ENCODE peak calls at places on chromosomes 5 and 9, in five cellular contexts. M is prostate gland, E is heart right ventricle, J is Peyer's patch, B is upper lobe of right lung. T is an unnamed sample.

GRCh38 chr5:177105546-177106476 is 19.1 kb downstream of the FGFR4 start:
- DNase-seq in J (no peak), M (no peak), E (no peak), B (no peak), T (no peak)

GRCh38 chr9:79685576-79685975 is 113.8 kb downstream of the TLE4 start:
- DNase-seq in E (no peak), B (no peak), M (no peak), J (no peak), T (no peak)

GRCh38 chr5:60010328-60010727 is 116.8 kb upstream of the PDE4D start:
- DNase-seq in B (no peak), M (no peak), J (no peak), E (no peak), T (no peak)

GRCh38 chr5:107263387-107264003 is 407.2 kb downstream of the EFNA5 start:
- DNase-seq in M (no peak), E (no peak), J (no peak), B (no peak), T (no peak)

GRCh38 chr5:58490397-58491072 is 700 bp upstream of the GAPT start:
- DNase-seq in M (no peak), E (no peak), J (peak), B (no peak), T (no peak)

GRCh38 chr5:123776761-123777160 is 264.8 kb downstream of the CSNK1G3 start:
- DNase-seq in J (no peak), M (no peak), E (no peak), B (no peak), T (no peak)

GRCh38 chr9:69719368-69719767 is 40.4 kb downstream of the PTAR1 start:
- DNase-seq in B (no peak), E (no peak), M (no peak), J (no peak), T (no peak)

GRCh38 chr5:89232139-89232603 is 349.2 kb upstream of the MEF2C start:
- DNase-seq in B (no peak), M (no peak), J (no peak), E (no peak), T (no peak)

GRCh38 chr5:122576266-122577016 is 198.4 kb upstream of the SNX2 start:
- DNase-seq in B (no peak), J (no peak), E (no peak), M (no peak), T (no peak)

GRCh38 chr9:120402741-120403542 is 177.0 kb downstream of the CDK5RAP2 start:
- DNase-seq in B (no peak), J (no peak), E (no peak), M (no peak), T (no peak)

GRCh38 chr5:36535390-36535789 is 71.0 kb upstream of the SLC1A3 start:
- DNase-seq in M (no peak), E (peak), B (no peak), J (no peak), T (no peak)

GRCh38 chr5:130286971-130287370 is 382.7 kb downstream of the CHSY3 start:
- DNase-seq in M (no peak), B (no peak), J (no peak), E (no peak), T (no peak)

GRCh38 chr5:132267166-132267739 is 9.8 kb downstream of the PDLIM4 start:
- DNase-seq in B (no peak), M (no peak), J (peak), E (no peak), T (no peak)

GRCh38 chr9:130884111-130884531 is 12.5 kb downstream of the QRFP start:
- DNase-seq in J (no peak), E (no peak), M (no peak), B (no peak), T (no peak)

GRCh38 chr5:140575309-140575708 is 10.7 kb downstream of the SLC35A4 start:
- DNase-seq in M (peak), E (peak), B (peak), J (peak), T (no peak)

GRCh38 chr9:6714176-6714575 is 43.6 kb upstream of the KDM4C start:
- DNase-seq in E (no peak), M (no peak), B (no peak), J (no peak), T (no peak)

GRCh38 chr5:73939535-73939934 is 313.5 kb downstream of the ARHGEF28 start:
- DNase-seq in B (no peak), E (no peak), J (no peak), M (no peak), T (no peak)

GRCh38 chr5:76819851-76820280 is 1.0 kb downstream of the F2RL1 start:
- DNase-seq in M (peak), B (peak), J (no peak), E (peak), T (no peak)

GRCh38 chr5:177453852-177454396 is 7.3 kb downstream of the PRR7 start:
- DNase-seq in E (peak), M (no peak), B (no peak), J (peak), T (no peak)

GRCh38 chr5:62964428-62964827 is 385.8 kb downstream of the LRRC70 start:
- DNase-seq in E (no peak), M (no peak), J (no peak), B (no peak), T (no peak)
- TF ChIP-seq CTCF in E (no peak), M (no peak), J (no peak), B (no peak), T (no peak)

GRCh38 chr5:138783976-138784375 is 30.8 kb downstream of the CTNNA1 start:
- DNase-seq in E (no peak), M (no peak), B (no peak), J (no peak), T (no peak)

GRCh38 chr5:138789771-138790242 is 36.6 kb downstream of the CTNNA1 start:
- DNase-seq in E (no peak), M (no peak), B (no peak), J (no peak), T (no peak)

GRCh38 chr5:138784590-138784989 is 31.4 kb downstream of the CTNNA1 start:
- DNase-seq in M (no peak), J (no peak), B (no peak), E (no peak), T (no peak)
- TF ChIP-seq CTCF in M (no peak), J (no peak), B (no peak), E (no peak), T (no peak)

GRCh38 chr9:108259917-108260675 is 595.7 kb downstream of the ACTL7B start:
- DNase-seq in J (no peak), B (no peak), E (no peak), M (peak), T (no peak)
- TF ChIP-seq CTCF in J (no peak), B (no peak), E (no peak), M (no peak), T (no peak)

DNA sequence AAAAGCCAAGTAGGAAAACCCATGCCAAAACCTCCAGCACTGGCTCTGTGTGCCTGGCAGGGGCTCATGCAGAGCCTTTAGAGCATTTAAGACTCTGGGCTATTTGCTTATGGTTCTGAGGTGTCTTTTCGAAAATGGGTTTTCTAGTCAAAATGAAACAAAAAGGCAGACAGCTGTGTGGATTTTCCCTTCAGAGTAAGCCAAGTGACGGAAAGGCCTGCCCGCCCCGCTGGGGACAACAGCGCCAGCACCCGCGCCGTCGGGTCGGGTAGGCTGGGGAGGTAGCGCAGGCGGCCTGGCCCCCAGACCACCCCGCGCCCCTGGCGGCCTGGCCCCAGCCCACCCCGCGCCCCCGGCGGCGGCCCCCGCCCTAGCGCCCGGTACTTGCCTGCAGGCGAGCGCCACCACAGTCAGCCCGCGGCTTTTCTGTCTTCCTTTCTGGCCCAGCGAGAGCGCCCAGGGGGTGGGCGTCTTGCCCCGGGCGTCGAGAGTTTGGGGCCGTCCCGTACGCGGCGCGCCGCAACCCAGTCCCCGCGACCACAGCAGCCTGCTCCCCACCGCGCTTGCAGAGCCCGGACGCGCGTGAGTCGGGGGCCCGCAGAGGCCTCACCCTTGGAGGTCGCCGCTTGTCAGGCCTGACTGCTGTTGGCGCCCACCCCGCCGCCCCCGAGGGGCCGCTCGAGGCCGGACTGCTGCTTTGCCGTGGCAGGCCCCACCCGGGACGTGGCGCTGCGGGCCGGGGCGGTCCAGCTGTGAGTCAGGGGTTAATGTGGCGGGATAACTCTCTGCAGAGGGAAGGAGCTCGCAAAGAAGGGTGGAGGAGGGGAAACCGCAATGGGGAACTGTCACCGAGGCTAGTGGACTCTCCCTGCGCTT is at the start of gene TICAM2:
- DNase-seq in B (peak), M (peak), E (peak), J (peak), T (peak)
- TF ChIP-seq CTCF in B (peak), M (peak), E (peak), J (peak), T (no peak)

DNA sequence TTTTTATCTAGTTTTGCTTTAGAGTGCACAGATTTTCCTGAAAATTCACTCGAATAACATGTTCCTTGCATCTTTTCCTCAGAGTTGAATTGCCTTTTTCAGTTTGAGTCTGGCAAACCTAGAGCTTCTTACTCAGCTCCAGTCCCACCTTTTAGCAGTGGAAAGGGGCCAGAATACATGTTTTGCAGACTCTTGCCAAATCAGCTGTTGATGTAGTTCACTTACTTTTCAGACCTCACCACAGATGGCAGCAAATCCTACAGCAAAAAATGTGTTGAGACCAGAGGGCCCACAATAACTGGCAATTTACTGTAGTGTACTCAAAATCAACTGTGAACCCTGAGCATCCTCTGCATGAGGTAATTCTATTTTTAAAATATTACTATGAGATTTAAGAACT is 545.2 kb upstream of the ACO1 start:
- DNase-seq in M (no peak), J (no peak), E (no peak), B (no peak), T (no peak)
- TF ChIP-seq CTCF in M (no peak), J (no peak), E (no peak), B (no peak), T (no peak)

DNA sequence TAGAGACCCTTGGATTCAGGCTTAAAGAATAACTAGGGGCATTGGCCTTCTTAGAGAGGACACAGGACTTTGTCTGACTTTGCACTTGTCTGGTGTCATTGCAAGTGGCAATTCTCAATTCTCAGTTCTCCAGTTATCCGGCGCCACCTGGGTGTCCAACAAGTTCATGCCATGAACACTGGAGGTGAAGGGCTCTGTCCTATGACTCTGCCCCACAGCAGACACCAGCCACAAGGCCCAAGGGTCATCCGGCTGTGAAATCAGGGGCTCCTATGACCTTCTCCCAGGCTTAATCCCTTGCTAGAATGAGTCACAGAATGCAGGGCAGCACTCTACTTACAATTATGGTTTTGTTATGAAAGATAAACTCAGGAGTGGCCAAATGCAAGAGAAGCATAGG is 391.9 kb downstream of the GADD45G start:
- DNase-seq in J (peak), B (no peak), M (no peak), E (no peak), T (no peak)
- TF ChIP-seq CTCF in J (peak), B (no peak), M (no peak), E (no peak), T (no peak)

DNA sequence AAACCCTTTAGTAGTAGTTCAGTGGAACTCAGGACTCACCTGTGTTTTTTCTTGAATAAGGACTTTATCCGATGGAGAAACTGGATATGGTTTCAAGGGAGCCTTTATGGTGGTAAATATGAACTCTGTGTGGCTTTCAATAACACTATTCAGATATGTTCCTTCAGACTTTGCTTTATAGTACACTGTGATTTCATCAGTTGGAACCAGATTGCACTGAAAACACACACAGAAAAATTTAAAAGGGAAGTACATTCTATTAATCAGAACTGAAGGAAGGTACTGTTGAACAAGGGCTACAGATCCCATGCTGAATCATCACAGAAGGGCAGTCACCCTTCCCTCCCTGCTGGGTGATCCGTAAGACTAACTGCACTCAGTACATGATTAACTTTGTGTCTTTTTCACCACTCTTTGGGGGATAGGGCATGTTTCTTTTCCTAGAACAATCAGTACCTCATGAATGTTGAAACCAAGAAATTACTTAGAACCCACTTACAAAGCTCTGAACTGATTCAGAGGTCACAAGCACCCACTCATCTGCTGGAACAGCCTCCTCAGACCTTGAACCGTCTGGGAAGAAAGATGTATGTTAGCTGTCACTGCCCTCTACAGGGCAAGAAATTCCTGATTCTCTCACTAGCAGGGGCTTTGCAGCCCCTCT is 51.2 kb downstream of the IARS1 start:
- DNase-seq in E (no peak), B (no peak), J (no peak), M (no peak), T (no peak)
- TF ChIP-seq CTCF in E (peak), B (peak), J (no peak), M (peak), T (no peak)

GRCh38 chr5:136802382-136802781 is 437.0 kb upstream of the TRPC7 start:
- DNase-seq in J (no peak), M (no peak), B (no peak), E (no peak), T (no peak)
- TF ChIP-seq CTCF in J (no peak), M (peak), B (no peak), E (peak), T (no peak)

T was measured in mesothelial cell of epicardium.